ENCODE peak calls at places on chromosomes 11 and 22, in four cellular contexts. O, Z, F and S are unnamed samples. For H3K27me3, the result is how much of the 10 kb centered on the place peaks cover.

GRCh38 chr11:3108183-3108721 is 51.0 kb upstream of the CARS1 start:
- DNase-seq in F (peak), Z (no peak), O (no peak), S (peak)

GRCh38 chr11:6319879-6320410 is 356 bp downstream of the CAVIN3 start:
- DNase-seq in F (peak), O (no peak), Z (peak), S (peak)

GRCh38 chr11:95354304-95354703 is 123.3 kb upstream of the SESN3 start:
- DNase-seq in F (no peak), O (no peak), Z (no peak), S (no peak)

GRCh38 chr11:36010010-36010740 is 66.3 kb downstream of the LDLRAD3 start:
- DNase-seq in O (no peak), Z (no peak), F (no peak), S (no peak)

GRCh38 chr11:82899191-82899820 is 924 bp downstream of the PRCP start:
- DNase-seq in Z (peak), F (no peak), O (no peak), S (no peak)

GRCh38 chr22:24776525-24776924 is 2.0 kb upstream of the PIWIL3 start:
- DNase-seq in O (no peak), F (no peak), Z (no peak), S (no peak)

GRCh38 chr11:115505165-115505564 is 950 bp upstream of the CADM1 start:
- DNase-seq in F (peak), Z (no peak), O (no peak), S (no peak)

GRCh38 chr11:126229782-126230540 is 18.4 kb downstream of the FAM118B start:
- DNase-seq in O (no peak), Z (no peak), F (no peak), S (no peak)

GRCh38 chr11:125389339-125390166 is 106.5 kb downstream of the FEZ1 start:
- DNase-seq in Z (no peak), F (no peak), O (no peak), S (no peak)

GRCh38 chr11:117410861-117411725 is 83.4 kb downstream of the CEP164 start:
- DNase-seq in O (no peak), Z (no peak), F (no peak), S (no peak)

GRCh38 chr11:30585067-30585891 is 874 bp downstream of the MPPED2 start:
- DNase-seq in O (no peak), F (peak), Z (no peak), S (no peak)
- H3K27me3 ChIP-seq in O (under half), F (under half), Z (under half), S (under half)

DNA sequence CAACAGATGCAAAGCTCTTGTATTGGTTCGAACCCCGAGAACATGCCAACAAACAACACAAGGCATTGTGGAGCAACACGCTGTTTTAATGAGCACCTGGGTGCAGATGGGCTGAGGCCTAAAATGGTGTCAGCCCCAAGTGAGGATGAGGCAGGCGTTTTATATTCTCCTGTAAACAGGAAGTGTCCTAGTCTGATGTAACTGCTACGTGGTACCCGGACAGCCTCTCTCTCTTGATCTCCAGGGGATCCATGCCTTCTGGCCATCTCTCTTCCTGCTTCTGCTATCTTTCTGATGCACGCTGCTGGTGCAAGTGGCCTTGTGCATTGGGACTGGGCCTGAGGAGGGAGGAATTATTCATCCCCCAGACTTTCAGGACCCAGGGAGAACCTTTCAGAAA is 19.4 kb upstream of the VSTM5 start:
- DNase-seq in O (no peak), F (no peak), Z (no peak), S (no peak)
- H3K4me3 ChIP-seq in O (no peak), F (no peak), Z (no peak), S (no peak)

GRCh38 chr11:15590131-15590530 is 475.4 kb downstream of the INSC start:
- DNase-seq in O (no peak), Z (no peak), F (no peak), S (no peak)
- H3K27me3 ChIP-seq in O (under half), Z (under half), F (under half), S (under half)

DNA sequence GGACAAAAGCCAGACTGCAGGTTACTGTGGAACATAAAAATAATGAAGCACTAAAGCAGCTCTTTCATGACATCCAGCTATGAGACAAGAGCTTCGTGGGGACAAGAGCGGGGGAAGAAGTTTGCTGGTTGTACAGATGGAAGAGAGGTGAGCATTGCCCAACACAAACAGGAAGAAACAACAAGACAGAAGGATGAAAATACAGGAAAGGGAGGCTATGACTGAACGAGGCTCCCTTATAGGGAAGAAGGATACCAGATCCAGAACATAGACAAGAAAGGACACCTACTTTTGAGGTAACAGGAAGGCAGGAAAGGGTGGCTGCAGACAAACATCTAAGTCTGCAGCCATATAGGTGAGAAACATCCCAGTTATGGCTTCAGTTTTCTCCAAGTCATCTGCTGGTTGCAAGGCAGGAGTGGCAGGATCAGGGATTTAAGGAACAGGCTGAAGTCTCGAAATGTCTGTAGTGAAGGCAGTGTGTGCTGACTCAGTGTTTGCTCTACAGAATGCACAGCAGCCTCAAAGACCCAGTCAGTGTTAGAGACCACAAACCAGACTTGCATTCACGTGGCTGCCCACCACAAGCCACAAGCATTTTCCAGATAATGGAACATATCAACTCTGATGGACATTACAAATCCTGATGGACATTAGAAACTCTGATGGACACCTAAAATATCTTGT is 1.9 kb downstream of the CLTCL1 start:
- DNase-seq in O (no peak), Z (no peak), F (no peak), S (no peak)
- H3K4me3 ChIP-seq in O (no peak), Z (no peak), F (no peak), S (peak)